ENCODE peak calls at places on chromosomes 7 and 10, in six cellular contexts. V is neural crest cell, H is adrenal gland, N is K562, G is AG10803, M is osteocyte. X is an unnamed sample.

GRCh38 chr7:92158660-92159575 is 20.0 kb downstream of the LRRD1 start:
- DNase-seq in V (no peak), H (no peak), N (no peak), G (peak), M (no peak), X (no peak)

GRCh38 chr10:71750124-71750841 is 23.0 kb downstream of the VSIR start:
- DNase-seq in V (no peak), H (no peak), N (no peak), G (no peak), M (no peak), X (no peak)

GRCh38 chr10:102629661-102630614 is 14.3 kb upstream of the TRIM8 start:
- DNase-seq in V (no peak), H (no peak), N (no peak), G (peak), M (no peak), X (no peak)

GRCh38 chr7:27176962-27177794 is 3.1 kb upstream of the HOXA10 start:
- DNase-seq in V (no peak), H (no peak), N (no peak), G (no peak), M (no peak), X (peak)

GRCh38 chr10:129905553-129905952 is 58.5 kb downstream of the EBF3 start:
- DNase-seq in V (no peak), H (no peak), N (no peak), G (no peak), M (no peak), X (no peak)

GRCh38 chr7:141585592-141586510 is 34.6 kb downstream of the AGK start:
- DNase-seq in V (no peak), H (no peak), N (no peak), G (peak), M (no peak), X (no peak)

GRCh38 chr7:51878869-51879268 is 562.3 kb upstream of the COBL start:
- DNase-seq in V (no peak), H (no peak), N (no peak), G (no peak), M (no peak), X (no peak)

GRCh38 chr7:73822319-73823173 is 8.2 kb upstream of the CLDN4 start:
- DNase-seq in V (no peak), H (peak), N (peak), G (peak), M (no peak), X (no peak)

GRCh38 chr10:124069341-124069740 is 24.1 kb downstream of the CHST15 start:
- DNase-seq in V (no peak), H (no peak), N (no peak), G (no peak), M (no peak), X (no peak)

GRCh38 chr10:84469470-84469869 is 141.1 kb downstream of the CCSER2 start:
- DNase-seq in V (no peak), H (no peak), N (no peak), G (no peak), M (no peak), X (no peak)

GRCh38 chr10:96814264-96814663 is 17.8 kb upstream of the LCOR start:
- DNase-seq in V (no peak), H (no peak), N (no peak), G (peak), M (no peak), X (no peak)

GRCh38 chr10:107826166-107826565 is 661.7 kb upstream of the SORCS1 start:
- DNase-seq in V (no peak), H (no peak), N (no peak), G (no peak), M (no peak), X (no peak)

GRCh38 chr10:104317195-104318095 is 20.8 kb downstream of the ITPRIP start:
- DNase-seq in V (no peak), H (no peak), N (no peak), G (peak), M (no peak), X (no peak)
- TF ChIP-seq CTCF in V (no peak), H (no peak), N (no peak), G (peak), M (no peak), X (no peak)

DNA sequence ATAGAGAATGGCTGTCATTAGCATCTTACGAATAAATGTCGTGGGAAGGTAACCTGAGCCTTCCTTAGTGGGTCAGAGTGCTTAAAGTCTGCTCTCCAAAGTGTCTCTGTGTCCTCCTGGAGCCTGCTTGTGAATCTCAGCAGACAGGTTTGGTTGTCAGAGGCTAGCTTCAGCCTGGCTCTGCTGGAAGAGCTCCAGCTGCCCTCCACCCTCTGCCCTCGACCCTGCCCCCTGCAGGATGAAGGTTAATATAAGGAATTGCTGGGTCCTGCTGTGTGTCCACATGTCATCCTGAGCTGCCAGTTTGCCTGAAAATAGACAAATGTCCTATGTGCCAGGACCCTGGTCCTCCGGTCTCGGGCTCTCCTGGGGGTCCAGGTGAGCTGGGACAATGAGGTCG is 33.5 kb downstream of the FAM241B start:
- DNase-seq in V (no peak), H (no peak), N (peak), G (no peak), M (no peak), X (no peak)
- TF ChIP-seq CTCF in V (peak), H (no peak), N (peak), G (no peak), M (no peak), X (peak)

DNA sequence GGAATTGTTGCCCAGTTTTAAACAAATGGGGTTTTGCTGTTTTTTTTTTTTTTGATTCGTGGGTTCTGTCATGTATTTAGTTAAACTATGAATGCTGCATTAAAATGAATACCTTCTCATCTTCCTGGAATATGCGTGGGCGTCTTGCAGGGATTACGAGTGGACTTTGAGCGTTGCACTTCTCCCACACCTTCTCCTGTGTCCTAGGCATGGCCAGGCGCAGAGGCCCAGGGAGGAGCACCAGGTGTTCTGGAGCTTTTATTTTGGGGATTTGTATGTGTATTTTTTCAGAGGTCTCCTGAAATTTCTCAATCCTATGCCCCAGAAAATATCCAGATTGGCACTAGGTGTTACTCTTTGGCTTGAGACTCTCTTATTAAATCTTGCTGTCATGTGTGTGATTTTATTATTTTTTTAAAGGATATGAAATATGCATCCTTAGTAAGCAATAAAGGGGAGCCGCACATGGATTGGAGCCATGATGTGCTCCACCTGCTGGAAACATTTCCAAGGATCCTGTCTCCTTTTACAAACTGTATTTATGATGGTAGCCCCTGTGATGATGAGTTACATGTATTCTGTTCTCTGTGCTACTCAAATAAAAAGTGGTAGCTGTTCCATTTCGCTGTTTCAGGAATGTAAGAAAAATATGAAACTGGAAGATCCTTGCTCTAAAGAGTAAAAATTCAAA is 482.2 kb upstream of the KLF6 start:
- DNase-seq in V (no peak), H (no peak), N (no peak), G (no peak), M (no peak), X (no peak)
- TF ChIP-seq CTCF in V (no peak), H (no peak), N (peak), G (peak), M (peak), X (peak)

DNA sequence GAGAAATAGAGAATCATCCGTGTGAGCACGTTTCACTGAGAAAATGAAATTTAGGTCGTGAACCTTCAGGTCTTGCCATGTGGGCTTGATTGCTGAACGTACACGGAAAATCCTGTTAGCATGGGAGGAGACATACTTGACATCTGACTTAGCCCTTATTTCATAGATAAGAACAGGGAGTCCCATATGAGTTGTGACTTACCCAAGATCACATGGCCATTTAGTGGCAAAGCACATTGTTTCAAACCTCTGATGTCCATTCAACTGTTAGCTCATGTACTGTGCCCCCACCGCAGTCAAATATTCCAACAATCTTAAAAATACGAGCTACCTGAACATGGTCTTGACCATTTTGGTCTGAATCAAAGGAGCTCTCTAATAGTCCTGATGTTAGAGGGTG is 411.2 kb upstream of the FZD8 start:
- DNase-seq in V (no peak), H (no peak), N (no peak), G (no peak), M (no peak), X (no peak)
- TF ChIP-seq CTCF in V (no peak), H (no peak), N (no peak), G (no peak), M (no peak), X (no peak)

DNA sequence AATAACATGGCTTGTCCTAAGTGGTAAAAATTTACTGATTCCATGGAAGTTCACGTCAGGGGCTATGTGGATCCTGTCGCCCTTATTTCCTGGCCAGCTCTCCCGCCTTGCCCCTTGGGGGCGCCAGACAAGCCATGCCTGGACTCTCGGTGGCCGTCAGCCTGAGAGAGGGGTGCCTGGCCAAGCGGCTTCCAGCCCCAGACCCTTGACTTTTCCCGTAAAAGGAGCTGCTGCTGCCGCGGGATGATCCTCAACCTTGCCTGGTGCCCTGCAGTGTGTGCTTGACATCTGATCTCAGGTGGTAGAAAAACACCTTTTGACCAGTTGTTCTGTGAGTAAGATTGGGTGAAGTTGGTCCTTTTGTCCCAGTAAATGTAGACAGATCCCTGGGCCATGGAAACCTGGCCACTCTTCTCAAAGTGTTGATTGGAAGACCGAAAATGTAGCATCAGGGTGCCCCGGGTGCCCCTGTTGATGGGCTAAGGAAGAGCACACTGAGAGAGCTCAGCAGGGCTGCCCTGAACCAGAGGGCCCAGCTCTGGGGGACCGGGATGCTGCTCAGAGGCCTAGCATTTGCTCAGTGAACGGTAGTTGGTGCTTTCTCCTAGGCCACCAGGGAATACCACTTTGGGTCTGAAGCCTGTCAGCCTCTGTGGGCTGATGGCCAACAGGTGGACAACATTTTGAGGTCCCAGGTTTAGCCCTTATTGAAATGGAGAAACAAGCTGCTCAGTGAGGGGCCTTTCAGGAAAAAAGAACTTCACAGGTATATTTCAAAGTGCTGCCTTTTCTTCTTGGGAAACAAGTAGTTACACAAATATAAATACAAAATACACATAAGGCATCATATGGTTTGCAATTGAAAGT is 162.5 kb downstream of the LRMDA start:
- DNase-seq in V (no peak), H (no peak), N (no peak), G (no peak), M (no peak), X (no peak)
- TF ChIP-seq CTCF in V (peak), H (no peak), N (peak), G (no peak), M (no peak), X (peak)